ENCODE peak calls at places on chromosomes 11 and 22, in five cellular contexts. D is K562, N is SK-N-SH, K is GM12878, M is HepG2. T is an unnamed sample.

GRCh38 chr11:44372989-44373388 is 63.0 kb upstream of the ALX4 start:
- DNase-seq in N (no peak), K (no peak), M (no peak), D (peak; percentile 27), T (no peak)

GRCh38 chr11:47369676-47370075 is 8.7 kb downstream of the SPI1 start:
- DNase-seq in K (no peak), N (no peak), D (no peak), M (no peak), T (no peak)

GRCh38 chr11:72781313-72782080 is 12.3 kb downstream of the STARD10 start:
- DNase-seq in K (no peak), M (no peak), D (peak; percentile 82), N (peak; percentile 92), T (no peak)

GRCh38 chr22:49192857-49193250 is 634.8 kb downstream of the BRD1 start:
- DNase-seq in K (no peak), D (no peak), N (no peak), M (no peak), T (no peak)

GRCh38 chr11:65422104-65422632 is 430 bp upstream of the NEAT1 start:
- DNase-seq in M (peak; percentile 93), K (no peak), N (peak; percentile 89), D (peak; percentile 91), T (peak; percentile 88)

GRCh38 chr11:47204633-47204989 is 10.2 kb upstream of the DDB2 start:
- DNase-seq in D (no peak), N (no peak), K (no peak), M (no peak), T (no peak)

GRCh38 chr22:50695421-50696250 is 23.0 kb downstream of the SHANK3 start:
- DNase-seq in K (no peak), N (no peak), D (no peak), M (no peak), T (no peak)

GRCh38 chr11:76153609-76153949 is 52.7 kb downstream of the WNT11 start:
- DNase-seq in K (no peak), N (no peak), M (peak; percentile 49), D (no peak), T (no peak)

GRCh38 chr11:93736129-93736528 is 5.2 kb downstream of the TAF1D start:
- DNase-seq in K (no peak), M (no peak), D (no peak), N (no peak), T (no peak)

GRCh38 chr11:59158206-59159068 is 13.5 kb upstream of the DTX4 start:
- DNase-seq in M (peak; percentile 56), D (peak; percentile 74), N (peak; percentile 66), K (no peak), T (peak; percentile 47)

GRCh38 chr11:77407613-77408012 is 66.3 kb downstream of the PAK1 start:
- DNase-seq in D (no peak), M (peak; percentile 56), K (no peak), N (peak; percentile 65), T (peak; percentile 51)

GRCh38 chr11:17171916-17172315 is 35.9 kb downstream of the PIK3C2A start:
- DNase-seq in N (no peak), D (no peak), M (no peak), K (no peak), T (no peak)

GRCh38 chr11:59802639-59803176 is 7.9 kb downstream of the MRPL16 start:
- DNase-seq in D (peak; percentile 39), N (peak; percentile 42), K (no peak), M (peak; percentile 51), T (peak; percentile 46)

GRCh38 chr11:104033134-104033533 is 3.3 kb upstream of the DDI1 start:
- DNase-seq in D (no peak), M (peak; percentile 73), K (no peak), N (peak; percentile 45), T (no peak)

GRCh38 chr11:69253028-69253427 is 40.9 kb upstream of the MYEOV start:
- DNase-seq in N (no peak), K (no peak), D (no peak), M (no peak), T (peak; percentile 43)

GRCh38 chr11:118841469-118842222 is 42.0 kb upstream of the CXCR5 start:
- DNase-seq in D (no peak), N (no peak), M (peak; percentile 49), K (peak; percentile 64), T (no peak)

GRCh38 chr11:20474951-20475517 is 87.5 kb downstream of the PRMT3 start:
- DNase-seq in N (no peak), M (no peak), D (no peak), K (peak; percentile 19), T (no peak)

GRCh38 chr11:20483931-20484330 is 96.4 kb downstream of the PRMT3 start:
- DNase-seq in N (no peak), M (no peak), K (no peak), D (no peak), T (no peak)

GRCh38 chr11:20477418-20478090 is 90.0 kb downstream of the PRMT3 start:
- DNase-seq in K (no peak), N (no peak), D (peak; percentile 29), M (peak; percentile 5), T (no peak)

GRCh38 chr11:20474176-20474950 is 86.8 kb downstream of the PRMT3 start:
- DNase-seq in K (no peak), D (no peak), M (no peak), N (no peak), T (no peak)

GRCh38 chr11:20479399-20479974 is 92.0 kb downstream of the PRMT3 start:
- DNase-seq in M (no peak), K (no peak), N (no peak), D (no peak), T (no peak)
- TF ChIP-seq ZBTB33 in M (no peak), K (no peak), N (no peak), D (no peak), T (no peak)

GRCh38 chr22:44399906-44400762 is 87.4 kb upstream of the SHISAL1 start:
- DNase-seq in M (no peak), D (no peak), K (no peak), N (peak; percentile 9), T (no peak)
- TF ChIP-seq ZBTB33 in M (no peak), D (no peak), K (no peak), N (no peak), T (no peak)

GRCh38 chr11:67397986-67398660 is 3.5 kb downstream of the PPP1CA start:
- DNase-seq in M (no peak), N (no peak), K (no peak), D (no peak), T (no peak)

GRCh38 chr11:67400942-67401494 is 640 bp downstream of the PPP1CA start:
- DNase-seq in N (no peak), M (no peak), D (no peak), K (no peak), T (no peak)

GRCh38 chr11:67401495-67402191 is at the start of gene PPP1CA:
- DNase-seq in N (peak; percentile 100), M (peak; percentile 75), D (peak; percentile 99), K (no peak), T (peak; percentile 53)

GRCh38 chr11:67398661-67399563 is 2.7 kb downstream of the PPP1CA start:
- DNase-seq in K (no peak), N (no peak), D (no peak), M (no peak), T (no peak)

DNA sequence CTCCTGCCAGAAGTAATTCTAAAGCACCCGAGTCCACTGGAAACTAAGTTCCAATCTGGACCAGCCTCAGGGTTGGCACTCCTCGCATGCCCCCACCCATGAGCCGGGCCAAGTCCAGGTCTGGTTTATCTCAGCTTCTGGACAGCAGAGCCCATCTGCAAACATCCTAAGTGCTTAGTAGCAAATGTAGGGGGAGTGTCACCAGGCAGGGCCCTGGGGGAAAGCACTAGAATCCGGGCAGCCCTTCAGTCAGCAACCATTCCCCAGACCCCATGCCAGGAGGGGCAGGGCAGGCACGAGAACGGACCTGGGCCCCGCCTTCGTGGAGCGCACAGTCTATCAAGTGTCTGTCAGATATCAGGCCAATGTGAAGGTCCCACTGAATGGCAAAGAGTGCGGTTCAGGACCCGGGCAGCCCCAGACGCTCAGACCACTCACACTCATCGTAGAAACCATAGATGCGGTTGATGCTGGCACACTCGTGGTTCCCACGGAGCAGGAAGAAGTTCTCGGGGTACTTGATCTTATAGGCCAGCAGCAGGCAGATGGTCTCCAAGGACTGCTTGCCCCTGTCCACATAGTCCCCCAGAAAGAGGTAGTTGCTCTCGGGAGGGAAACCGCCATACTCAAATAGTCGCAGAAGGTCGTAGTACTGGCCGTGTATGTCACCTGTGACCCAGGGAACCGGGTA is 1.3 kb downstream of the PPP1CA start:
- DNase-seq in N (peak; percentile 86), K (no peak), M (no peak), D (no peak), T (no peak)
- TF ChIP-seq ZBTB33 in N (no peak), K (no peak), M (no peak), D (no peak), T (no peak)

DNA sequence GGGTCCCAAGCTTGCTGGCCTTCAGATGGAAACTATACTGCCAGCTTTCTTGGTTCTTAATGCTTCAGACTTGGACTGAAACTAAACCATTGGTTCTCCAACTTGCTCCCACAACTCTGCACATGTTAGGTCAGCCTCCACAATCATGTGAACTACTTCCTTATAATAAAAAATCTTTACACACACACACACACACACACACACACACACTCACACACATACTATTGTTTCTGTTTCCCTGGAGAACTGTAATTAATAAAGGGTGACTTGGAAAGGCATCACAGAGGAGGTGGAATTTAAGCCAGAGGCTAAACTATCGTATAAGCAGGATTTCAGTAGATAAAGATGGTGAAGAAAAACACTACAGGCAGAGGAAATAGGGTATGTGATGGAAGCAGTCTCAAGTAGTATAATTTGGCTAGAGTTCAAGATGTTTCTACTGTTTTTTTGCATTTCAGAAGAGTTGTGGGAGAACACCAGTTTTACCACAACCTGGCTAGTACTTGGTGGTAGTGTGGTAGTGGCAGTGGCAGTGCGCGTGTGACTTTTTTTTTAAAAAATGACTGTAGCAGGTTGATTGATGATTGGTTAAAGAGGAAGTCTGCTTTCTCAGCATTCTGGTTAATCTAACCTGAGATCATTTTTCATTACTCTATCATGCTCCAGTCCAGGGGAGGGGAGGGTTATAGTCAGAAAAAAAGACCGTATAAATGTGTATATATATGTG is 70.1 kb downstream of the PDE3B start:
- DNase-seq in M (no peak), N (no peak), D (no peak), K (no peak), T (no peak)
- TF ChIP-seq ZBTB33 in M (no peak), N (no peak), D (no peak), K (no peak), T (no peak)

GRCh38 chr11:74687237-74688005 is 43.8 kb downstream of the CHRDL2 start:
- DNase-seq in M (no peak), K (no peak), N (no peak), D (no peak), T (no peak)
- TF ChIP-seq ZBTB33 in M (no peak), K (no peak), N (no peak), D (no peak), T (no peak)

GRCh38 chr22:47177334-47177815 is 414.9 kb downstream of the TBC1D22A start:
- DNase-seq in M (no peak), K (no peak), D (no peak), N (no peak), T (no peak)

GRCh38 chr22:47175151-47175760 is 412.8 kb downstream of the TBC1D22A start:
- DNase-seq in N (no peak), K (no peak), M (no peak), D (no peak), T (no peak)

GRCh38 chr22:47174671-47175111 is 412.2 kb downstream of the TBC1D22A start:
- DNase-seq in M (no peak), N (no peak), K (no peak), D (no peak), T (no peak)

GRCh38 chr22:47176573-47177333 is 414.3 kb downstream of the TBC1D22A start:
- DNase-seq in K (no peak), M (no peak), N (no peak), D (no peak), T (no peak)

GRCh38 chr22:47175761-47176359 is 413.4 kb downstream of the TBC1D22A start:
- DNase-seq in D (no peak), N (no peak), K (no peak), M (no peak), T (no peak)
- TF ChIP-seq ZBTB33 in D (no peak), N (no peak), K (no peak), M (no peak), T (no peak)

T was measured in HCT116.